ENCODE peak calls at places on chromosome 10, in five cellular contexts. V is activated B cell treated with CpG ODN at 0.5 μM for 24 hours, P is posterior cingulate gyrus, Y is kidney glomerular epithelial cell, H is prostate gland. B is an unnamed sample.

GRCh38 chr10:80203835-80204148 is 1.5 kb downstream of the ANXA11 start:
- DNase-seq in V (no peak), Y (no peak), P (no peak), H (no peak), B (no peak)

GRCh38 chr10:3136336-3136735 is 36.2 kb downstream of the PITRM1 start:
- DNase-seq in H (no peak), P (no peak), Y (no peak), V (no peak), B (no peak)

GRCh38 chr10:116385994-116386809 is 41.4 kb upstream of the PNLIPRP3 start:
- DNase-seq in H (no peak), Y (peak; percentile 39), V (no peak), P (no peak), B (peak; percentile 44)

GRCh38 chr10:109386101-109386500 is 537.2 kb downstream of the XPNPEP1 start:
- DNase-seq in Y (no peak), V (no peak), H (no peak), P (no peak), B (no peak)

GRCh38 chr10:74738052-74738451 is 88.3 kb upstream of the KAT6B start:
- DNase-seq in H (no peak), P (no peak), Y (no peak), V (no peak), B (no peak)

GRCh38 chr10:32413513-32413912 is 32.4 kb upstream of the CCDC7 start:
- DNase-seq in V (no peak), P (no peak), H (no peak), Y (peak; percentile 96), B (peak; percentile 95)

GRCh38 chr10:2122431-2123124 is 385.3 kb upstream of the ADARB2 start:
- DNase-seq in Y (peak; percentile 53), P (no peak), H (no peak), V (no peak), B (peak; percentile 64)

GRCh38 chr10:73244866-73245477 is 2.1 kb downstream of the DNAJC9 start:
- DNase-seq in H (no peak), V (no peak), Y (no peak), P (no peak), B (no peak)

GRCh38 chr10:69321865-69322264 is 43.6 kb downstream of the HK1 start:
- DNase-seq in P (no peak), V (no peak), Y (no peak), H (no peak), B (no peak)